ENCODE peak calls at places on chromosomes 12 and 14, in four cellular contexts. V is fibroblast of lung, I is ovary, W is endothelial cell. B is an unnamed sample.

GRCh38 chr14:20679907-20680306 is 4.5 kb upstream of the RNASE4 start:
- DNase-seq in I (peak), W (no peak), V (no peak), B (peak)

GRCh38 chr14:79581912-79582576 is 629.3 kb downstream of the DIO2 start:
- DNase-seq in W (no peak), V (peak), I (no peak), B (no peak)

GRCh38 chr14:77478029-77478428 is 20.1 kb downstream of the AHSA1 start:
- DNase-seq in I (no peak), W (no peak), V (no peak), B (no peak)

GRCh38 chr14:65817011-65817410 is 404.5 kb downstream of the FUT8 start:
- DNase-seq in I (no peak), W (no peak), V (no peak), B (no peak)

GRCh38 chr12:50933459-50934124 is 18.8 kb upstream of the HIGD1C start:
- DNase-seq in I (no peak), V (no peak), W (no peak), B (peak)

GRCh38 chr14:74018704-74019407 is at the start of the genes BBOF1 and ENTPD5:
- DNase-seq in I (peak), W (peak), V (peak), B (peak)

GRCh38 chr12:574475-575128 is 88.6 kb downstream of the NINJ2 start:
- DNase-seq in V (peak), I (no peak), W (no peak), B (peak)

GRCh38 chr12:50916292-50916691 is 36.1 kb upstream of the HIGD1C start:
- DNase-seq in V (no peak), I (no peak), W (no peak), B (no peak)

GRCh38 chr14:37090026-37090425 is 82.4 kb downstream of the SLC25A21 start:
- DNase-seq in W (no peak), V (peak), I (no peak), B (no peak)

GRCh38 chr12:117805865-117806264 is 162.9 kb downstream of the KSR2 start:
- DNase-seq in I (no peak), W (no peak), V (no peak), B (no peak)

GRCh38 chr12:51911788-51912711 is 4.7 kb downstream of the ACVRL1 start:
- DNase-seq in I (no peak), V (no peak), W (peak), B (peak)

GRCh38 chr14:102097441-102098135 is 10.7 kb upstream of the HSP90AA1 start:
- DNase-seq in W (no peak), I (no peak), V (no peak), B (no peak)

GRCh38 chr12:23204933-23205778 is 580.2 kb downstream of the ETNK1 start:
- DNase-seq in V (peak), W (peak), I (no peak), B (peak)
- TF ChIP-seq CTCF in V (peak), W (peak), I (peak), B (peak)

GRCh38 chr14:25006031-25006430 is 43.9 kb downstream of the STXBP6 start:
- DNase-seq in I (no peak), W (no peak), V (no peak), B (no peak)
- TF ChIP-seq CTCF in I (no peak), W (no peak), V (no peak), B (no peak)

GRCh38 chr12:65673732-65674131 is 150.6 kb upstream of the HMGA2 start:
- DNase-seq in I (no peak), V (peak), W (no peak), B (peak)
- TF ChIP-seq CTCF in I (no peak), V (peak), W (no peak), B (no peak)

DNA sequence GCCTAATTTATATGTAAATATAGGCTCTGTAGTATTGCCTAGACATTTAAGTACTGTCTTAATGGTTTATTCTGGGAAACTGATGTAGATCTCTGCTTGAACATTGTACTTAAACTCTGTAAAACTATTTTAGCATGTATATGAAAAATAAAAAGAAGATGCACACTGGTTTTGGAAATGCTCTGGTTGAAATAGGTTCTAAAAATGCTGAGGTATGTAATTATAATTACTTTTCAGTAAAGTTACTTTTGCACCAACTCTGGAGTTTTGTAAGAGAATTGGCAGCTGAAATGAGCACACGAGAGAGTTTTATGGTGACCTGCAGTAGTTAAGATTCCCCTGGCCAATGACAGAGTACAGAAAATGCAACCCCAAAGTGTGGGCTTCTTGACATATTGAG is 353.9 kb downstream of the ATP23 start:
- DNase-seq in I (no peak), W (no peak), V (no peak), B (no peak)
- TF ChIP-seq CTCF in I (no peak), W (no peak), V (no peak), B (no peak)

GRCh38 chr12:26749781-26750180 is 83.2 kb downstream of the ITPR2 start:
- DNase-seq in W (no peak), V (no peak), I (no peak), B (no peak)

GRCh38 chr12:26748741-26749431 is 84.1 kb downstream of the ITPR2 start:
- DNase-seq in V (peak), W (no peak), I (no peak), B (peak)

GRCh38 chr12:26748412-26748740 is 84.6 kb downstream of the ITPR2 start:
- DNase-seq in I (no peak), W (no peak), V (no peak), B (no peak)

GRCh38 chr12:26750531-26751171 is 82.3 kb downstream of the ITPR2 start:
- DNase-seq in W (no peak), V (no peak), I (no peak), B (no peak)

GRCh38 chr12:26751179-26751578 is 81.8 kb downstream of the ITPR2 start:
- DNase-seq in I (no peak), V (no peak), W (no peak), B (no peak)
- TF ChIP-seq CTCF in I (no peak), V (no peak), W (no peak), B (no peak)

GRCh38 chr12:69545081-69545480 is 40.2 kb upstream of the CCT2 start:
- DNase-seq in V (no peak), I (no peak), W (no peak), B (no peak)

GRCh38 chr12:69544087-69544486 is 41.2 kb upstream of the CCT2 start:
- DNase-seq in W (no peak), I (no peak), V (no peak), B (no peak)

DNA sequence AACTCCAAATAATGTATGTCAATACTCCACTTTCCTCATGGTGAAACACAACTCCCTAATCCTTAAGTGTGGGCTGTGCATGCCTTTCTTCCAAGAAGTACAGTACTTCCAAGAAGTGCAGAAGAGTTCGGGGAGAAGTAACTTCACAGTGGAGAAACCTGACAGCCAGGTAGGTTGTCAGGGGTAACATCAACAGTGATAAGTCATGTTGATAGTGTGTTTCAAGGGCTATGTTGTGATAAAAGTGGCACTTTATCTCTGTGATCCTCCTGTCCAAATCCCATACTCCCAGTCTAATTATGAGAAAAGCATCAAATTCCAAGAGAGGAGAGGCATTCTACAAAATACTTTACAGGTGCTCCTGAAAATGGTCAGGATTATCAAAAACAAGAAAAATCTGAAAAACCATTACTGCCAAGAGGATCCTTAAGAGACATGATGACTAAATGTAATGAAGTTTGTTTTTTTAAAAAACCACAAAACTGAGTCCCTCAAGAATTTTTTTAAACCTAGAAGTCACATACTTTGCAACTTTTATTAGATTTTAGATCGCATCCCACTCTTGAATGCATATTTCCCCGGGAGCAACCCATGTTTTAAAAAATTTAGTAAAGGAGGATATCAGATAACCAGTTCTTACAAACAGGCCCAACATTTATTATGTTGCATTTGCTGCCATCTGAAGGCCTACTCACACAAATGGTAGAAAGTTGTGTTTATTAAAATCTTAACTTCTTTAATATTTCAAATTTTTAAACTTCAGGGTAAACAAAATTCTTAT is 44.5 kb upstream of the CCT2 start:
- DNase-seq in V (peak), W (no peak), I (no peak), B (peak)
- TF ChIP-seq CTCF in V (peak), W (no peak), I (no peak), B (no peak)

GRCh38 chr12:57210461-57210860 is 6.1 kb upstream of the NXPH4 start:
- DNase-seq in V (no peak), W (no peak), I (no peak), B (no peak)

GRCh38 chr12:57212701-57213067 is 3.9 kb upstream of the NXPH4 start:
- DNase-seq in I (no peak), V (no peak), W (no peak), B (no peak)

GRCh38 chr12:57209916-57210315 is 6.7 kb upstream of the NXPH4 start:
- DNase-seq in I (no peak), V (no peak), W (no peak), B (no peak)

GRCh38 chr12:57211791-57212700 is 4.5 kb upstream of the NXPH4 start:
- DNase-seq in W (no peak), V (no peak), I (peak), B (peak)

DNA sequence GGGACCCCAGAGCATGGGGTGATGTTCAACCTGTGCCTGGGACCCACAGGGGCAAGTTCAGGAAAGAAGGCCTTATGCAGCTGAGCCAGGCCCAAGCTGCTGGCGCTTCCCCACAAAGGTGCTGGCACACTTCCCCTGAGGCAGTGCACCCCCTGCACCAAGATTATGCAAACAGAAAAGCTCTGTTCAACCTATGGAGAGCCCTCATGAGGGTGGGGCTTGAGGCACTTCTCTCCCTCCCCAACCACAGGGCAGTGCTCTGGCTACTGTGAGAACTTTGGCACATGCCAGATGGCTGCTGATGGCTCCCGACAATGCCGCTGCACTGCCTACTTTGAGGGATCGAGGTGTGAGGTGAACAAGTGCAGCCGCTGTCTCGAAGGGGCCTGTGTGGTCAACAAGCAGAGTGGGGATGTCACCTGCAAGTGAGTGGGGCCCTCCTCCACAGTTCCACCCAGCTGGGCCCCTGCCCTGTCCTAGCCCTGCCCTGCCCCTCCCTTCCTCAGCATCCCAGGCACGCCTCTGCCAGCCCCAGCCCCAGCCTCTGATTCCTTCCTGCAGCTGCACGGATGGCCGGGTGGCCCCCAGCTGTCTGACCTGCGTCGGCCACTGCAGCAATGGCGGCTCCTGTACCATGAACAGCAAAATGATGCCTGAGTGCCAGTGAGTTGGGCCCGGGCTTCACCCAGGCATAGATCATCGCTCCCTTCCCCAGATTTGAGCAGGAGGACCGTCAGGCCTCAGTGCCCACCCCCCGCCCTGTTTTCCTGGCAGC is 5.5 kb upstream of the NXPH4 start:
- DNase-seq in W (no peak), I (no peak), V (no peak), B (no peak)
- TF ChIP-seq CTCF in W (no peak), I (no peak), V (no peak), B (no peak)